ENCODE peak calls at places on chromosomes 13 and 19, in four cellular contexts. Q is cardiac fibroblast, W is EH, Z is sigmoid colon. K is an unnamed sample.

GRCh38 chr19:13906525-13906904 is 514 bp downstream of the CC2D1A start:
- DNase-seq in Q (no peak), W (no peak), Z (no peak), K (no peak)

GRCh38 chr19:2087621-2088100 is 8.5 kb downstream of the MOB3A start:
- DNase-seq in Q (no peak), W (no peak), Z (no peak), K (no peak)

GRCh38 chr13:77112961-77113360 is 86.0 kb upstream of the FBXL3 start:
- DNase-seq in Z (no peak), Q (no peak), W (no peak), K (no peak)

GRCh38 chr19:41701401-41702075 is 6.9 kb upstream of the CEACAM5 start:
- DNase-seq in W (no peak), Z (peak), Q (no peak), K (no peak)

GRCh38 chr13:80086304-80086721 is 254.6 kb downstream of the SPRY2 start:
- DNase-seq in Z (no peak), W (no peak), Q (no peak), K (no peak)

GRCh38 chr13:91576590-91576989 is 178.2 kb downstream of the GPC5 start:
- DNase-seq in Z (no peak), Q (peak), W (no peak), K (no peak)

GRCh38 chr13:20191902-20192469 is 752 bp downstream of the GJB2 start:
- DNase-seq in W (peak), Q (peak), Z (no peak), K (no peak)

GRCh38 chr13:102571075-102571474 is 25.7 kb upstream of the TPP2 start:
- DNase-seq in W (no peak), Z (no peak), Q (no peak), K (no peak)

K was measured in HCEC 1CT.